ENCODE peak calls at places on chromosome 19, in nine cellular contexts. N, Q, B, I, K, M, V, O and A are unnamed samples.

GRCh38 chr19:54481326-54481930 is 8.3 kb upstream of the CDC42EP5 start:
- DNase-seq in N (peak), Q (peak), B (peak), I (no peak), K (peak), M (peak), V (no peak), O (peak), A (peak)

GRCh38 chr19:7004313-7004931 is 16.8 kb downstream of the MBD3L2B start:
- DNase-seq in N (peak), Q (no peak), B (no peak), I (no peak), K (peak), M (no peak), V (no peak), O (no peak), A (no peak)

GRCh38 chr19:31499826-31500539 is 150.7 kb upstream of the TSHZ3 start:
- DNase-seq in N (no peak), Q (no peak), B (no peak), I (no peak), K (no peak), M (no peak), V (no peak), O (no peak), A (no peak)

GRCh38 chr19:35139618-35139943 is 957 bp downstream of the FXYD1 start:
- DNase-seq in N (no peak), Q (no peak), B (no peak), I (no peak), K (no peak), M (peak), V (no peak), O (no peak), A (no peak)

GRCh38 chr19:14775855-14776254 is 2.5 kb downstream of the ADGRE2 start:
- DNase-seq in N (no peak), Q (no peak), B (no peak), I (no peak), K (no peak), M (no peak), V (no peak), O (no peak), A (no peak)

GRCh38 chr19:46015961-46016425 is 6.9 kb downstream of the PGLYRP1 start:
- DNase-seq in N (no peak), Q (peak), B (peak), I (no peak), K (no peak), M (peak), V (peak), O (peak), A (no peak)

GRCh38 chr19:31317098-31317497 is 32.1 kb downstream of the TSHZ3 start:
- DNase-seq in N (no peak), Q (no peak), B (no peak), I (no peak), K (no peak), M (no peak), V (no peak), O (no peak), A (no peak)

GRCh38 chr19:16940626-16941025 is 51.8 kb downstream of the F2RL3 start:
- DNase-seq in N (no peak), Q (no peak), B (no peak), I (no peak), K (no peak), M (no peak), V (no peak), O (no peak), A (no peak)

GRCh38 chr19:5786593-5787551 is 2.3 kb upstream of the PRR22 start:
- DNase-seq in N (no peak), Q (no peak), B (no peak), I (no peak), K (no peak), M (no peak), V (no peak), O (no peak), A (no peak)

GRCh38 chr19:29636553-29637325 is 28.5 kb upstream of the PLEKHF1 start:
- DNase-seq in N (no peak), Q (no peak), B (no peak), I (peak), K (no peak), M (no peak), V (no peak), O (no peak), A (no peak)

GRCh38 chr19:31349160-31349881 is at the start of gene TSHZ3:
- DNase-seq in N (peak), Q (no peak), B (peak), I (peak), K (peak), M (peak), V (no peak), O (no peak), A (no peak)

GRCh38 chr19:45238556-45238955 is 6.7 kb downstream of the EXOC3L2 start:
- DNase-seq in N (no peak), Q (no peak), B (no peak), I (no peak), K (no peak), M (no peak), V (no peak), O (no peak), A (no peak)

GRCh38 chr19:7519411-7520130 is 2.9 kb upstream of the MCOLN1 start:
- DNase-seq in N (no peak), Q (no peak), B (no peak), I (no peak), K (no peak), M (no peak), V (no peak), O (no peak), A (no peak)

GRCh38 chr19:45001087-45001739 is at the start of gene RELB:
- DNase-seq in N (peak), Q (peak), B (peak), I (peak), K (peak), M (peak), V (peak), O (peak), A (peak)

GRCh38 chr19:51258165-51258564 is 7.3 kb downstream of the SIGLECL1 start:
- DNase-seq in N (no peak), Q (no peak), B (no peak), I (no peak), K (no peak), M (no peak), V (no peak), O (no peak), A (no peak)

GRCh38 chr19:56108447-56109195 is 12.5 kb downstream of the ZNF787 start:
- DNase-seq in N (no peak), Q (no peak), B (no peak), I (peak), K (peak), M (no peak), V (no peak), O (no peak), A (no peak)

GRCh38 chr19:15194938-15195337 is 5.9 kb downstream of the NOTCH3 start:
- DNase-seq in N (peak), Q (no peak), B (no peak), I (no peak), K (peak), M (no peak), V (no peak), O (peak), A (no peak)

GRCh38 chr19:52138614-52139290 is 986 bp downstream of the ZNF616 start:
- DNase-seq in N (peak), Q (peak), B (no peak), I (peak), K (peak), M (peak), V (peak), O (peak), A (peak)

GRCh38 chr19:10878253-10878652 is 6.9 kb downstream of the CARM1 start:
- DNase-seq in N (no peak), Q (no peak), B (no peak), I (no peak), K (no peak), M (no peak), V (no peak), O (no peak), A (no peak)

GRCh38 chr19:46600393-46601317 is 475 bp upstream of the CALM3 start:
- DNase-seq in N (peak), Q (peak), B (peak), I (peak), K (peak), M (peak), V (peak), O (peak), A (peak)

GRCh38 chr19:55096061-55096701 is 20.5 kb downstream of the EPS8L1 start:
- DNase-seq in N (no peak), Q (no peak), B (no peak), I (no peak), K (no peak), M (no peak), V (no peak), O (no peak), A (no peak)

GRCh38 chr19:39405930-39406655 is 554 bp upstream of the ZFP36 start:
- DNase-seq in N (no peak), Q (no peak), B (peak), I (no peak), K (peak), M (no peak), V (peak), O (peak), A (no peak)

GRCh38 chr19:13077233-13077632 is 25.4 kb downstream of the LYL1 start:
- DNase-seq in N (no peak), Q (peak), B (no peak), I (no peak), K (no peak), M (peak), V (no peak), O (no peak), A (no peak)

GRCh38 chr19:42253245-42254082 is 1.5 kb downstream of the ERF start:
- DNase-seq in N (peak), Q (peak), B (peak), I (peak), K (no peak), M (peak), V (peak), O (peak), A (peak)

GRCh38 chr19:23075031-23075733 is 41.6 kb upstream of the ZNF730 start:
- DNase-seq in N (peak), Q (peak), B (no peak), I (peak), K (peak), M (no peak), V (no peak), O (no peak), A (peak)

GRCh38 chr19:6264077-6264445 is 15.7 kb downstream of the MLLT1 start:
- DNase-seq in N (peak), Q (no peak), B (no peak), I (no peak), K (peak), M (no peak), V (no peak), O (no peak), A (no peak)

GRCh38 chr19:3510727-3511126 is 4.6 kb downstream of the FZR1 start:
- DNase-seq in N (no peak), Q (no peak), B (no peak), I (no peak), K (no peak), M (no peak), V (no peak), O (no peak), A (no peak)

GRCh38 chr19:33194884-33195710 is 967 bp downstream of the LRP3 start:
- DNase-seq in N (peak), Q (no peak), B (no peak), I (no peak), K (peak), M (peak), V (no peak), O (peak), A (no peak)

GRCh38 chr19:6216996-6217751 is 62.6 kb downstream of the MLLT1 start:
- DNase-seq in N (no peak), Q (no peak), B (no peak), I (peak), K (peak), M (peak), V (no peak), O (peak), A (no peak)

GRCh38 chr19:14347999-14348889 is 33.0 kb upstream of the ADGRE5 start:
- DNase-seq in N (peak), Q (no peak), B (peak), I (peak), K (peak), M (peak), V (peak), O (peak), A (peak)

GRCh38 chr19:8517551-8518442 is 3.8 kb upstream of the ZNF414 start:
- DNase-seq in N (peak), Q (no peak), B (peak), I (no peak), K (peak), M (no peak), V (no peak), O (no peak), A (no peak)

GRCh38 chr19:5369962-5370367 is 29.4 kb upstream of the PTPRS start:
- DNase-seq in N (peak), Q (no peak), B (no peak), I (no peak), K (peak), M (peak), V (peak), O (peak), A (no peak)

GRCh38 chr19:536031-536880 is 4.7 kb downstream of the CDC34 start:
- DNase-seq in N (no peak), Q (no peak), B (no peak), I (no peak), K (no peak), M (no peak), V (no peak), O (no peak), A (no peak)

GRCh38 chr19:39825093-39825463 is 8.9 kb downstream of the DYRK1B start:
- DNase-seq in N (no peak), Q (no peak), B (no peak), I (no peak), K (no peak), M (no peak), V (no peak), O (no peak), A (no peak)